ENCODE peak calls at places on chromosome 6, in eight cellular contexts. P is GM23338, R is transverse colon, M is neural crest cell, D is GM12864, V is breast epithelium, Z is mammary epithelial cell, Q is fibroblast of villous mesenchyme. J is an unnamed sample.
A peak's percentile ranks its signal among the peaks of the same experiment; 100 is the strongest.

GRCh38 chr6:136613477-136613876 is 63.3 kb upstream of the MAP7 start:
- DNase-seq in Q (no peak), D (no peak), Z (no peak), V (no peak), M (no peak), R (no peak), P (no peak), J (no peak)

GRCh38 chr6:164990901-164991300 is 318.5 kb downstream of the C6orf118 start:
- DNase-seq in R (no peak), Q (no peak), Z (no peak), V (no peak), D (no peak), M (no peak), P (no peak), J (no peak)

GRCh38 chr6:24506814-24507520 is 12.2 kb downstream of the ALDH5A1 start:
- DNase-seq in Z (no peak), V (no peak), M (no peak), P (no peak), R (no peak), Q (no peak), D (no peak), J (no peak)

GRCh38 chr6:134757911-134758361 is 192.0 kb downstream of the ALDH8A1 start:
- DNase-seq in M (no peak), Z (peak; percentile 50), P (peak; percentile 48), D (no peak), Q (peak; percentile 51), R (no peak), V (no peak), J (no peak)

GRCh38 chr6:134482585-134483346 is 164.9 kb upstream of the SGK1 start:
- DNase-seq in Q (peak; percentile 13), D (no peak), Z (no peak), P (no peak), M (no peak), R (no peak), V (no peak), J (no peak)

GRCh38 chr6:169186496-169187169 is 67.0 kb downstream of the THBS2 start:
- DNase-seq in V (no peak), M (no peak), R (no peak), D (no peak), P (no peak), Z (no peak), Q (no peak), J (no peak)

GRCh38 chr6:38143191-38144154 is 323.9 kb downstream of the ZFAND3 start:
- DNase-seq in P (no peak), R (no peak), Z (peak; percentile 39), V (no peak), Q (no peak), D (no peak), M (no peak), J (no peak)

GRCh38 chr6:134607411-134607810 is 289.5 kb upstream of the SGK1 start:
- DNase-seq in D (no peak), P (no peak), M (no peak), Z (no peak), V (no peak), Q (peak; percentile 45), R (no peak), J (no peak)

GRCh38 chr6:14458669-14459266 is 341.2 kb downstream of the CD83 start:
- DNase-seq in P (no peak), Z (peak; percentile 72), Q (peak; percentile 68), R (no peak), V (no peak), D (no peak), M (no peak), J (no peak)

GRCh38 chr6:36273802-36274201 is 3.9 kb downstream of the PNPLA1 start:
- DNase-seq in M (no peak), Q (no peak), Z (no peak), R (no peak), P (no peak), D (no peak), V (no peak), J (no peak)

GRCh38 chr6:48757661-48758060 is 646.7 kb upstream of the PTCHD4 start:
- DNase-seq in Z (peak; percentile 79), D (no peak), P (no peak), V (no peak), R (no peak), M (no peak), Q (no peak), J (no peak)

GRCh38 chr6:23414204-23414501 is 711.9 kb upstream of the NRSN1 start:
- DNase-seq in M (no peak), Z (peak; percentile 39), Q (peak; percentile 23), P (peak; percentile 17), R (no peak), D (no peak), V (no peak), J (no peak)

GRCh38 chr6:136751478-136751956 is 40.8 kb downstream of the MAP3K5 start:
- DNase-seq in V (no peak), Z (no peak), P (no peak), D (peak; percentile 90), R (peak; percentile 31), M (no peak), Q (no peak), J (no peak)

GRCh38 chr6:47079638-47080037 is 37.5 kb upstream of the ADGRF1 start:
- DNase-seq in R (no peak), P (peak; percentile 72), Q (no peak), Z (no peak), M (no peak), D (no peak), V (no peak), J (no peak)

GRCh38 chr6:120282005-120282404 is 932.4 kb upstream of the MAN1A1 start:
- DNase-seq in P (no peak), Q (no peak), D (no peak), R (no peak), V (no peak), M (no peak), Z (no peak), J (no peak)

GRCh38 chr6:85436408-85436807 is 13.5 kb upstream of the NT5E start:
- DNase-seq in Q (peak; percentile 88), D (no peak), M (no peak), V (no peak), Z (no peak), R (no peak), P (no peak), J (no peak)

GRCh38 chr6:52115891-52116604 is 28.6 kb upstream of the PKHD1 start:
- DNase-seq in M (no peak), R (peak; percentile 56), V (no peak), Q (no peak), D (no peak), P (no peak), Z (no peak), J (no peak)

GRCh38 chr6:16765235-16765634 is 4.0 kb upstream of the ATXN1 start:
- DNase-seq in Z (no peak), P (no peak), M (no peak), R (no peak), V (no peak), Q (no peak), D (no peak), J (no peak)

DNA sequence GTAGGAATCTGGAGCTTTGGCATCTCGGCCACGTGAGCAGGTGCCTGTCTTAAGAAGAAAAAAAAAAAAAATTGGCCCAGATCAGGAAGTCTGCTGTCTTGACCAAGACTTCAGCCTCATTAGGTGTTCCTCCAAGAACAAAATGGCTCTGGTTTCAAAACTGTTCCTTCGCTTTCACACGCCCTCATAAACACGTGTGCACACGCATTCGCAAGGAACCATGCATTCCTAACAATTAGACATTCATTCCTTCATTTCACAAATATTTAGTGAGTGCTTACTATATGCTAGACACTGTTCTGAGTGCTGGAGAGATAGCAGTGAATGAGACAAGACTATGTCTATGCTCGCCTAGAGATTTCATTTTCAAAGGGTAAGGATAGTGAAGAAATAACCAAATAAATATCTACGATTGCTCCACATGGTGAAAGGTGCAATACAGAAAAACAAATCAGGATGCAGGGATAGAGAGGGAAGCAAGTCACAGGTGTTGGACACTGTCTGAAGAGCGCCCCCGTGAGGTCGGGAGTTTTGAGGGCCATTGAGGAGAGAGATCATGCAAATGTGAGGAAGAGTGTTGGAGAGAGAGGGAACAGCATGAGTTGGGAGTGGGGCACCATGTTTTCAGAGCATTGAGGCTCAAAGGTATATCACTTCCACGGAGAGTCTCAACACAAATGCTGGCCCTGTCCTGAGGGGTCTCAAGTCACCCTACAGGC is 53.3 kb downstream of the CCDC170 start:
- DNase-seq in P (peak; percentile 31), Q (no peak), Z (no peak), V (no peak), D (no peak), R (no peak), M (no peak), J (no peak)
- TF ChIP-seq CTCF in P (peak; percentile 68), Q (peak; percentile 13), Z (no peak), V (no peak), D (peak; percentile 30), R (no peak), M (no peak), J (peak; percentile 20)

GRCh38 chr6:42088101-42088591 is 37.8 kb downstream of the TAF8 start:
- DNase-seq in V (no peak), M (no peak), P (peak; percentile 19), R (no peak), Z (peak; percentile 73), Q (peak; percentile 28), D (no peak), J (no peak)

GRCh38 chr6:42084889-42085288 is 34.6 kb downstream of the TAF8 start:
- DNase-seq in Q (no peak), M (no peak), V (no peak), R (no peak), P (no peak), D (no peak), Z (no peak), J (no peak)

GRCh38 chr6:42086665-42087050 is 36.3 kb downstream of the TAF8 start:
- DNase-seq in Z (no peak), M (no peak), V (no peak), Q (no peak), P (no peak), D (no peak), R (no peak), J (no peak)

GRCh38 chr6:42083530-42083929 is 33.2 kb downstream of the TAF8 start:
- DNase-seq in V (no peak), Z (no peak), M (no peak), P (no peak), D (no peak), R (no peak), Q (no peak), J (no peak)

GRCh38 chr6:42086046-42086664 is 35.8 kb downstream of the TAF8 start:
- DNase-seq in P (peak; percentile 62), Z (no peak), M (no peak), Q (no peak), V (no peak), R (no peak), D (no peak), J (no peak)
- TF ChIP-seq CTCF in P (peak; percentile 20), Z (peak; percentile 36), M (peak; percentile 36), Q (peak; percentile 24), V (peak; percentile 61), R (no peak), D (peak; percentile 7), J (no peak)

GRCh38 chr6:100099189-100100074 is 105.4 kb upstream of the MCHR2 start:
- DNase-seq in V (no peak), R (no peak), M (no peak), Z (no peak), Q (peak; percentile 36), D (no peak), P (peak; percentile 58), J (no peak)
- TF ChIP-seq CTCF in V (no peak), R (peak; percentile 44), M (peak; percentile 80), Z (peak; percentile 55), Q (peak; percentile 48), D (no peak), P (no peak), J (peak; percentile 74)

DNA sequence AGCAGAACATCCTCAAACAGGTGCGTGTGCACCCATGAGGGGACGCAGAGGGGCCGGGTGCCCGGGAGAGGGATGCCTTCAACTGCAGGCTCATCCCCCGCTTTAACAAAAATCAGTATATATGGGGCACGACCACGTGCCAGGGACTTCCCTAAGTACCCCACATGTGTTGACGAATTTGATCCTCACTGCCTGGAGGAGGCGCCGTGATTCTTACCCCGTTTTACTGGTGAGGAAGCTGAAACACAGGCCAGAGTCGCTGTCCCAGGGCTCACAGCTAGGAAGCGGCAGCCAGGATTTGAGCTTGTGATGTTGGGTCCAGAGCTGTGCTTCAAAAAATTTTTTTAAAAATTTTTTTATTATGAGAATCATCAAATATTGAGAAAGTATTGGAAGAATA is 44.8 kb downstream of the ITPR3 start:
- DNase-seq in Q (no peak), D (no peak), V (no peak), Z (no peak), M (no peak), R (no peak), P (peak; percentile 46), J (no peak)
- TF ChIP-seq CTCF in Q (no peak), D (no peak), V (no peak), Z (no peak), M (no peak), R (no peak), P (peak; percentile 52), J (no peak)

J was measured in D721Med.